ENCODE peak calls at places on chromosomes 13 and 19, in six cellular contexts. X is K562, G is WTC11, J is GM23338, D is H1, N is GM12878. I is an unnamed sample.

GRCh38 chr13:50369646-50370045 is 354.4 kb downstream of the KCNRG start:
- DNase-seq in D (no peak), J (no peak), G (no peak), N (no peak), X (no peak), I (no peak)

GRCh38 chr19:48539503-48540096 is 12.4 kb upstream of the SULT2B1 start:
- DNase-seq in D (no peak), N (no peak), J (no peak), G (no peak), X (peak), I (no peak)

GRCh38 chr19:8085606-8086464 is 33.3 kb downstream of the CCL25 start:
- DNase-seq in X (peak), J (no peak), N (no peak), G (no peak), D (no peak), I (peak)

GRCh38 chr19:33376931-33377557 is 3.5 kb downstream of the CEBPG start:
- DNase-seq in D (no peak), N (no peak), G (no peak), X (no peak), J (no peak), I (no peak)

GRCh38 chr19:56687036-56687435 is 15.5 kb upstream of the ZNF835 start:
- DNase-seq in X (no peak), G (no peak), N (no peak), J (no peak), D (no peak), I (no peak)

GRCh38 chr19:9945319-9945966 is 9.1 kb upstream of the OLFM2 start:
- DNase-seq in G (peak), D (no peak), J (peak), N (no peak), X (peak), I (peak)

GRCh38 chr13:100495455-100495854 is 93.1 kb downstream of the GGACT start:
- DNase-seq in N (no peak), G (no peak), J (no peak), D (no peak), X (peak), I (no peak)

GRCh38 chr19:57026476-57026875 is 93.3 kb upstream of the USP29 start:
- DNase-seq in N (no peak), J (no peak), D (no peak), X (no peak), G (no peak), I (no peak)

GRCh38 chr19:6887326-6887725 is at the start of gene ADGRE1:
- DNase-seq in N (no peak), X (no peak), G (no peak), D (no peak), J (no peak), I (no peak)

GRCh38 chr13:26946675-26947342 is 186.2 kb upstream of the GPR12 start:
- DNase-seq in X (peak), N (peak), D (no peak), J (peak), G (no peak), I (peak)

GRCh38 chr13:24777171-24777570 is 13.2 kb downstream of the RNF17 start:
- DNase-seq in N (no peak), J (no peak), X (no peak), D (no peak), G (no peak), I (no peak)

GRCh38 chr19:34269968-34270621 is 15.7 kb downstream of the GARRE1 start:
- DNase-seq in X (peak), J (peak), G (no peak), D (no peak), N (peak), I (peak)

GRCh38 chr13:25771641-25772478 is 280.0 kb downstream of the SHISA2 start:
- DNase-seq in J (peak), G (no peak), N (no peak), X (no peak), D (peak), I (no peak)

GRCh38 chr19:8575467-8575997 is 1.7 kb downstream of the MYO1F start:
- DNase-seq in X (peak), J (peak), N (no peak), G (no peak), D (no peak), I (no peak)

GRCh38 chr19:57708641-57709354 is at the start of gene ZNF154:
- DNase-seq in D (peak), G (peak), X (no peak), N (no peak), J (peak), I (no peak)

GRCh38 chr19:18863843-18864362 is 32.1 kb downstream of the CERS1 start:
- DNase-seq in N (no peak), X (no peak), D (no peak), J (no peak), G (no peak), I (no peak)

GRCh38 chr13:29397265-29397664 is 198.2 kb downstream of the SLC7A1 start:
- DNase-seq in G (no peak), D (no peak), J (peak), N (no peak), X (no peak), I (no peak)

GRCh38 chr19:41554902-41555301 is 21.1 kb upstream of the CEACAM21 start:
- DNase-seq in J (no peak), G (no peak), X (no peak), N (no peak), D (no peak), I (no peak)

GRCh38 chr13:112450118-112450517 is 74.0 kb downstream of the SPACA7 start:
- DNase-seq in N (no peak), X (no peak), D (no peak), J (no peak), G (no peak), I (no peak)

GRCh38 chr13:77523386-77523785 is 12.1 kb upstream of the SCEL start:
- DNase-seq in G (no peak), X (no peak), D (no peak), J (no peak), N (no peak), I (no peak)

GRCh38 chr13:114081761-114082681 is 50.4 kb downstream of the RASA3 start:
- DNase-seq in X (no peak), G (peak), D (no peak), J (no peak), N (no peak), I (no peak)

GRCh38 chr19:952680-953500 is 27.1 kb downstream of the ARID3A start:
- DNase-seq in N (no peak), G (no peak), D (no peak), X (peak), J (peak), I (peak)

GRCh38 chr13:113466321-113466836 is 13.1 kb upstream of the ADPRHL1 start:
- DNase-seq in J (no peak), N (no peak), X (no peak), D (no peak), G (no peak), I (no peak)

GRCh38 chr13:19810996-19811881 is 28.5 kb upstream of the PSPC1 start:
- DNase-seq in G (no peak), N (no peak), X (no peak), D (no peak), J (no peak), I (peak)

GRCh38 chr19:16836115-16836905 is 7.1 kb downstream of the SIN3B start:
- DNase-seq in X (peak), D (no peak), J (peak), G (peak), N (peak), I (no peak)

GRCh38 chr19:5993516-5994406 is 15.8 kb upstream of the RANBP3 start:
- DNase-seq in N (no peak), G (no peak), J (no peak), D (no peak), X (no peak), I (no peak)

GRCh38 chr19:38194061-38194701 is 29.8 kb downstream of the DPF1 start:
- DNase-seq in G (no peak), N (no peak), J (no peak), D (no peak), X (no peak), I (peak)

GRCh38 chr13:66665991-66666390 is 564.1 kb downstream of the PCDH9 start:
- DNase-seq in N (no peak), J (peak), X (no peak), G (peak), D (no peak), I (no peak)

GRCh38 chr13:71454509-71454908 is 412.5 kb downstream of the DACH1 start:
- DNase-seq in J (no peak), X (no peak), G (no peak), N (no peak), D (no peak), I (no peak)

GRCh38 chr19:7482584-7483439 is 6.0 kb downstream of the PEX11G start:
- DNase-seq in J (peak), N (no peak), G (peak), D (peak), X (peak), I (no peak)

GRCh38 chr13:26991508-26992181 is 180.0 kb downstream of the USP12 start:
- DNase-seq in D (no peak), J (no peak), X (no peak), N (no peak), G (no peak), I (peak)

GRCh38 chr19:20423381-20424207 is 142.0 kb downstream of the ZNF737 start:
- DNase-seq in N (no peak), G (peak), J (peak), X (peak), D (no peak), I (no peak)

GRCh38 chr19:15448778-15449619 is 757 bp downstream of the WIZ start:
- DNase-seq in D (no peak), X (peak), G (no peak), J (peak), N (no peak), I (no peak)

GRCh38 chr19:7272856-7273578 is 21.2 kb downstream of the INSR start:
- DNase-seq in N (peak), G (no peak), X (no peak), J (no peak), D (no peak), I (no peak)

GRCh38 chr13:39840201-39840600 is 184.7 kb downstream of the COG6 start:
- DNase-seq in G (no peak), X (no peak), N (no peak), J (no peak), D (no peak), I (no peak)

DNA sequence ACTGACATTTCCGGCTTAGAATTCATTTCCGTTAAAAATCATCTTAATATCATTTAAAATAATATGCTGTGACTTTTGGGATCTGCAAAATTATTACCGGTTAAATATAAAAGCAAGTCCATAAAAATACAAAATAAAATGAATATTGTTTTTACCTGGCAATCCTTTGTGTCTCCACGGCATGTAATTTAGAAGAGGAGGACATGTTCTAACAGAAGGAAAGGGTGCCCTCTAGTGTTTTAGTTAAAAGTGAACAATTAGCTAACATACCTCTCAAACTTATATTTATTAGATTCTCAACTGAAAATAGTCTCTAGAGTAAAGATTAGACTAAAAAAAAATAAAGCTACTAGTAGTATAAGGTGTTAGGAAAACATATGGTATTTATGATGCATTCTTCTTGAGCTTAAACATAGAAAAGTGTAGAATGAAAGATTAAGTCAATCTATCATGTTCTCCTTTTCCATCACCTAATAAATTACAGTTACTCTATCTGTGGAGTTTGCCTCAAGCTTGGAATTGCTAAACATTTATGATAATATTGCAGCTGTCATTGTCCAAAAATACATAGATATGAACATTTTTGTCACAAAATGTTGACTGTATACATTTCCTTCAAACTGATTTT is 676.7 kb upstream of the SPRY2 start:
- DNase-seq in X (peak), J (peak), N (no peak), D (no peak), G (no peak), I (peak)
- TF ChIP-seq CREB1 in X (no peak), J (no peak), N (no peak), D (no peak), G (no peak), I (no peak)

DNA sequence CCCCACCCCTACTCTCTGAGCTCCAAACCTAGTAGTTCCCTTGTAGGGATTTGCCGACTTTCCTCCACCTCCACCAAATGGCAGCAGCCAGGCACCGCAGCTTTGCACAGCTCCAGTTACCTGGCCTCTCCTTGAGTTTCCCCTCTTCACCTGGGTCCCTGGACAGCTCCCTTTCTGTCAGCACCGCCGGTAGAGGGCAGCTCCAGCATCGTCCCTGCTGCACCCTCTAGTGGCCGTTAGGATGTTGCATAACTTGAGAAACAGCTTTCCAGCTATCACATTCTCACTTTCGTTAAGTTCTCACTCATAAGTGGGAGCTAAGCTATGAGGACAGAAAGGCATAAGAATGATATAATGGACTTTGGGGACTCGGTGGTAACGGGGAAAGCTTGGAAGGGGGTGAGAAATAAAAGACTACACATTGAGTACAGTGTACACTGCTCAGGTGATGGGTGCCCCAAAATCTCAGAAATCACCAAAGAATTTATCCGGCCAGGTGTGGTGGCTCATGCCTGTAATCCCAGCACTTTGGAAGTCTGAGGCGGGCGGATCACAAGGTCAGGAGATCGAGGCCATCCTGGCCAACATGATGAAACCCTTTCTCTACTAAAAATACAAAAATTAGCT is 60.4 kb upstream of the OLFM4 start:
- DNase-seq in J (peak), G (peak), D (peak), X (peak), N (peak), I (peak)
- TF ChIP-seq CREB1 in J (no peak), G (peak), D (peak), X (no peak), N (peak), I (no peak)

DNA sequence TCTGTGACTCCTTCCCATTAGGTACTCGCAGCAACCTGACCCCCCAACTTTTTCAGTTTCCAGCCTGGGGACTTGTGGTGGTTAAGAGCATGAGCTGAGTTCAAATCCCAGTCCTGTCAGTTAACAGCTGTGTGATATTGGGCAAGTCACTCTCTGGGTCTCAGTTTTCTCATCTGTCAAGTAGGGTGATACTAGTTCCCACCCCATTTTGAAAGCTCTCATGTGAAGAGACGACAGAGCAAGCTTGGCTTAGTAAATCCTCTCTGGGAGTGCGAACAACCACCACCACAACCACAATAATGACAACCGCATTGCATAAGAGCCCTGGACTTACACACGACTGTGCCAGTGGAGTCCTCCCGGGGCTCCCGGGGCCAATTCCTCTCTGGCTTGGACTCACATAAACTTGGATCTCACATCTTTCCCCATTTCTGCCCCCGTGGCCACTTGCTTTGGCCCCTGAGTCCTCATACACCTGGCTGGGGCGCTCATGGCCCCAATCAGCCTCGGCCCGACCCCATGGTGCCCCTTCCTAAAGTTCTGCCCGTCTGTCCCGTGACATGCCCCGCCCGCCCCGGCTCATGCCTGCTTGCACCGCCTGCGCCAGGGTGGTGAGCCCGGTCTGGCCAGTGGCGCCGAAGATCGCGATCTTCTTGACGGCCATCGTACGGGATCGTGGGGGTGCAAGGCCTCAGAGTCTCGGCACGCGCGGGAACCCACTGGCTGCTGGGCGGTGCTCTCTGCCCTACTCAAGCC is at the start of gene BLVRB:
- DNase-seq in J (peak), G (no peak), D (no peak), N (no peak), X (no peak), I (peak)
- TF ChIP-seq CREB1 in J (no peak), G (no peak), D (no peak), N (no peak), X (no peak), I (no peak)

GRCh38 chr13:32911506-32911905 is 104.7 kb upstream of the KL start:
- DNase-seq in X (peak), G (peak), J (peak), D (peak), N (no peak), I (peak)
- TF ChIP-seq CREB1 in X (no peak), G (no peak), J (no peak), D (no peak), N (no peak), I (no peak)

GRCh38 chr13:37058801-37059135 is 720 bp downstream of the SUPT20H start:
- DNase-seq in G (no peak), D (no peak), X (peak), N (peak), J (peak), I (no peak)
- TF ChIP-seq CREB1 in G (no peak), D (no peak), X (no peak), N (no peak), J (no peak), I (no peak)

DNA sequence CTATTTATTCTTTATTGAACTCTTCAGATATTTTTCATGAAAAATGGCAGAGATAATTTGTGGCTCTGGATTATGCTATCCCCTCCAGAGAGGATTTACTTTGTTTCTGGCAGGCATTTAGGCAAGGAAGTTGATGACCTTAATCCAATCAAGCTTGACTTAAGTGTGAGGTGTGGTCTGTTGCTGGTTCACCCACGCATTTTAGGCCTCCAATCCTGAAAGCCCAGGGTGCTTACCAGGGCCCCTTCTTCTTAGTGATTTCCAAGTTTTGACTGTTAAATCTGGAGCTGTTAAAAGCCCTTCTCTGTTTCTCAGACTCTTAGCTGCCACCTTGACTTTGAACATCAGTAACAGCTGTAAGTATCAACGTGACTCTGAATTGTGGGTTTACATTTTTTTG is 161.8 kb downstream of the DNAJC15 start:
- DNase-seq in X (no peak), D (no peak), G (no peak), N (no peak), J (no peak), I (no peak)
- TF ChIP-seq CREB1 in X (no peak), D (no peak), G (no peak), N (no peak), J (no peak), I (no peak)

GRCh38 chr19:13042443-13043130 is 47.3 kb downstream of the NFIX start:
- DNase-seq in J (no peak), X (no peak), N (no peak), G (no peak), D (no peak), I (no peak)

GRCh38 chr19:13043285-13043684 is 48.0 kb downstream of the NFIX start:
- DNase-seq in X (no peak), G (no peak), J (no peak), D (no peak), N (no peak), I (no peak)

GRCh38 chr19:13047374-13047773 is 52.1 kb downstream of the NFIX start:
- DNase-seq in G (no peak), N (no peak), J (no peak), D (no peak), X (no peak), I (no peak)

GRCh38 chr19:13045812-13046211 is 50.5 kb downstream of the NFIX start:
- DNase-seq in N (no peak), J (no peak), G (no peak), D (no peak), X (no peak), I (no peak)

GRCh38 chr19:13044160-13044853 is 49.0 kb downstream of the NFIX start:
- DNase-seq in X (no peak), D (no peak), G (no peak), N (no peak), J (no peak), I (no peak)
- TF ChIP-seq CREB1 in X (no peak), D (no peak), G (no peak), N (no peak), J (no peak), I (no peak)